ENCODE peak calls at places on chromosomes 7 and 10, in nine cellular contexts. E is fibroblast of the aortic adventitia, J is stomach, N is BJ, U is GM23338, F is IMR-90, W is GM23248, L is choroid plexus epithelial cell, G is fibroblast of mammary gland. D is an unnamed sample.
A peak's percentile ranks its signal among the peaks of the same experiment; 100 is the strongest.

GRCh38 chr10:51297438-51297837 is 223.2 kb downstream of the PRKG1 start:
- DNase-seq in J (no peak), L (peak; percentile 57), F (peak; percentile 74), U (no peak), E (peak; percentile 49), G (peak; percentile 67), N (no peak), W (peak; percentile 79), D (peak; percentile 69)

GRCh38 chr10:117534321-117535044 is 8.1 kb upstream of the EMX2 start:
- DNase-seq in F (no peak), U (peak; percentile 39), G (no peak), L (no peak), W (peak; percentile 62), E (no peak), J (no peak), N (no peak), D (no peak)

GRCh38 chr7:77679608-77680007 is 16.7 kb upstream of the RSBN1L start:
- DNase-seq in J (no peak), G (no peak), U (no peak), W (no peak), L (no peak), F (no peak), E (no peak), N (no peak), D (no peak)

GRCh38 chr10:107579970-107580369 is 415.5 kb upstream of the SORCS1 start:
- DNase-seq in G (peak; percentile 2), L (no peak), U (no peak), E (no peak), N (no peak), F (no peak), J (no peak), W (no peak), D (peak; percentile 9)

GRCh38 chr10:81920213-81920829 is 45.3 kb downstream of the NRG3 start:
- DNase-seq in U (peak; percentile 62), L (peak; percentile 23), F (no peak), E (no peak), N (no peak), W (no peak), G (no peak), J (no peak), D (peak; percentile 15)

GRCh38 chr10:28719789-28720436 is 42.6 kb downstream of the BAMBI start:
- DNase-seq in L (peak; percentile 60), J (no peak), N (no peak), U (no peak), G (peak; percentile 23), E (peak; percentile 65), W (peak; percentile 4), F (peak; percentile 71), D (peak; percentile 51)

GRCh38 chr10:97611473-97611872 is 21.8 kb downstream of the MORN4 start:
- DNase-seq in G (no peak), F (no peak), N (no peak), E (no peak), J (no peak), L (no peak), U (no peak), W (no peak), D (no peak)

GRCh38 chr7:95469850-95470249 is 15.9 kb upstream of the ASB4 start:
- DNase-seq in W (no peak), F (no peak), N (no peak), J (no peak), U (peak; percentile 47), G (no peak), E (no peak), L (peak; percentile 26), D (no peak)

GRCh38 chr10:79316671-79317431 is 30.4 kb upstream of the PPIF start:
- DNase-seq in G (no peak), U (no peak), L (peak; percentile 31), E (no peak), F (peak; percentile 29), N (no peak), W (peak; percentile 42), J (no peak), D (peak; percentile 18)

GRCh38 chr7:96233084-96233483 is 88.8 kb downstream of the SLC25A13 start:
- DNase-seq in J (no peak), N (no peak), L (no peak), G (no peak), U (no peak), E (no peak), F (no peak), W (no peak), D (no peak)

GRCh38 chr7:112462236-112462635 is 12.0 kb downstream of the IFRD1 start:
- DNase-seq in E (peak; percentile 99), W (peak; percentile 88), L (peak; percentile 91), N (no peak), F (peak; percentile 63), U (no peak), J (peak; percentile 40), G (peak; percentile 89), D (peak; percentile 98)

GRCh38 chr7:36315309-36315948 is 74.2 kb upstream of the ANLN start:
- DNase-seq in U (peak; percentile 70), N (no peak), L (no peak), J (no peak), E (no peak), F (no peak), W (peak; percentile 23), G (no peak), D (no peak)

GRCh38 chr10:14397069-14397468 is 66.3 kb upstream of the FRMD4A start:
- DNase-seq in W (peak; percentile 93), U (peak; percentile 29), N (peak; percentile 98), J (no peak), E (peak; percentile 97), F (peak; percentile 100), L (peak; percentile 97), G (peak; percentile 93), D (peak; percentile 98)

GRCh38 chr7:34900891-34901493 is 136.3 kb downstream of the DPY19L1 start:
- DNase-seq in J (no peak), L (peak; percentile 10), F (no peak), N (no peak), W (no peak), G (peak; percentile 4), E (peak; percentile 2), U (peak; percentile 89), D (peak; percentile 5)

GRCh38 chr7:109476409-109476808 is 906.7 kb downstream of the DNAJB9 start:
- DNase-seq in G (no peak), J (no peak), F (no peak), W (no peak), L (no peak), E (no peak), U (no peak), N (no peak), D (no peak)

GRCh38 chr10:17981766-17982380 is 30.2 kb downstream of the SLC39A12 start:
- DNase-seq in L (peak; percentile 91), F (peak; percentile 93), E (peak; percentile 87), G (peak; percentile 91), U (peak; percentile 17), J (no peak), W (peak; percentile 91), N (peak; percentile 18), D (peak; percentile 93)

GRCh38 chr10:124264711-124265390 is 153.9 kb downstream of the OAT start:
- DNase-seq in G (no peak), J (no peak), N (no peak), U (no peak), L (no peak), W (no peak), F (no peak), E (no peak), D (no peak)

GRCh38 chr10:124264271-124264670 is 154.5 kb downstream of the OAT start:
- DNase-seq in E (no peak), N (no peak), J (no peak), G (no peak), F (no peak), L (no peak), W (no peak), U (no peak), D (no peak)

GRCh38 chr10:124263726-124264125 is 155.0 kb downstream of the OAT start:
- DNase-seq in L (no peak), N (no peak), U (no peak), W (no peak), E (no peak), J (no peak), G (no peak), F (no peak), D (no peak)

GRCh38 chr10:124262971-124263370 is 155.8 kb downstream of the OAT start:
- DNase-seq in N (no peak), W (no peak), G (no peak), U (no peak), J (no peak), F (no peak), L (no peak), E (no peak), D (no peak)

GRCh38 chr10:124262249-124262865 is 156.4 kb downstream of the OAT start:
- DNase-seq in L (no peak), E (no peak), J (no peak), N (no peak), U (no peak), G (no peak), W (no peak), F (no peak), D (no peak)
- H3K4me3 ChIP-seq in L (no peak overlapping the region), E (no peak overlapping the region), J (no peak overlapping the region), N (no peak overlapping the region), U (no peak overlapping the region), G (no peak overlapping the region), W (no peak overlapping the region), F (no peak overlapping the region), D (no peak overlapping the region)

DNA sequence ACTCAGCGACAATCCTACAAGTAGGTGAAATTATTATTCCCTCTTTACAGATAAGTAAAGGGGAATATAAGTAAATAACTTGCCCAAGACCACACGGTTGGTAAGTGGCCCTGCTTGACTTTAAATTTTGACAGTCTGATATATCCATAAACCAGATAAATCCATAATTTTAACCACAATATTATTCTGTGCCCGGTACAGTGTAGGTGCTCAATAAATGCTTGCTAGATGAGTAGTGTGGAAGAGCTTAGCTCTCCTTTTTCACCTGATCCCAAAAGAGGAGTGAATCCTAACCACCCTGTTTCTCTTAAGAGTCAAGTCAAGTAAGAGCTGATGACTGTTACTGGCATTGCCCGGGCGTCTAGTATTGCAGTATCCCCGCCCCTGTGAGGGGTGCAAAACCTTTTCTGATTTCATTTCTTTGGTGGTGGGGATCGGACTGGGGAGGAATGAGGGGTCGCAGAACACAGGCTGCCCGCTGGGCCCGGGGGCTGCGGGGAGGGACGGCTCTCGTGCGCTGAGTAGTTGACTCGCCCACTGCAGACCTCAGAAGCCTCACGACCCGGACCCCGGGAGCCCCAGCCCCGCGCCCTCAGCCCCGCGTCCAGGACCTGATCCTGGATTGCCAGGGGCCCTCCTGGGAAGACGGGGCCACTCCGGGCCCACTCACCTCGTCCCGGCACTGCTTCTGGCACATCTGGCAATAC is 490 bp downstream of the KIN start:
- DNase-seq in F (peak; percentile 24), W (peak; percentile 76), E (peak; percentile 30), U (peak; percentile 23), L (peak; percentile 33), J (no peak), G (peak; percentile 31), N (no peak), D (peak; percentile 35)
- H3K4me3 ChIP-seq in F (peak overlapping the region; percentile 84), W (peak overlapping the region; percentile 83), E (peak overlapping the region; percentile 98), U (peak overlapping the region; percentile 96), L (peak overlapping the region; percentile 98), J (peak overlapping the region; percentile 83), G (peak overlapping the region; percentile 98), N (peak overlapping the region; percentile 74), D (peak overlapping the region; percentile 100)

GRCh38 chr10:113651021-113651420 is 12.8 kb downstream of the NRAP start:
- DNase-seq in G (no peak), U (no peak), J (no peak), N (no peak), W (no peak), F (no peak), L (no peak), E (no peak), D (no peak)
- H3K4me3 ChIP-seq in G (no peak overlapping the region), U (no peak overlapping the region), J (no peak overlapping the region), N (no peak overlapping the region), W (no peak overlapping the region), F (no peak overlapping the region), L (no peak overlapping the region), E (no peak overlapping the region), D (no peak overlapping the region)

GRCh38 chr7:131061158-131061557 is 266.5 kb upstream of the MKLN1 start:
- DNase-seq in J (no peak), E (no peak), W (no peak), F (no peak), N (no peak), G (no peak), L (no peak), U (no peak), D (no peak)
- H3K4me3 ChIP-seq in J (no peak overlapping the region), E (no peak overlapping the region), W (no peak overlapping the region), F (no peak overlapping the region), N (no peak overlapping the region), G (no peak overlapping the region), L (no peak overlapping the region), U (no peak overlapping the region), D (no peak overlapping the region)